ENCODE peak calls at places on chromosomes 1 and 21, in six cellular contexts. H, M, X, Y, O and F are unnamed samples.

GRCh38 chr21:16709866-16710550 is 802.8 kb upstream of the CXADR start:
- DNase-seq in O (peak; percentile 76), M (no peak), X (no peak), Y (no peak), H (no peak), F (no peak)

GRCh38 chr1:177865807-177866206 is 104.1 kb downstream of the SEC16B start:
- DNase-seq in Y (no peak), H (no peak), M (no peak), O (no peak), X (no peak), F (no peak)

GRCh38 chr1:66300986-66301451 is 232.9 kb upstream of the SGIP1 start:
- DNase-seq in M (no peak), H (no peak), O (peak; percentile 69), X (no peak), Y (no peak), F (no peak)

GRCh38 chr1:116310172-116310571 is 62.9 kb upstream of the ATP1A1 start:
- DNase-seq in O (peak; percentile 66), Y (peak; percentile 62), X (no peak), M (no peak), H (no peak), F (no peak)

GRCh38 chr1:166947398-166948043 is 27.8 kb downstream of the ILDR2 start:
- DNase-seq in M (no peak), X (peak; percentile 41), O (peak; percentile 69), H (peak; percentile 7), Y (peak; percentile 94), F (peak; percentile 41)

GRCh38 chr1:228007054-228007800 is 429 bp downstream of the WNT3A start:
- DNase-seq in X (no peak), O (peak; percentile 12), H (no peak), M (no peak), Y (peak; percentile 61), F (peak; percentile 82)

GRCh38 chr21:37532868-37533780 is 166.6 kb downstream of the DYRK1A start:
- DNase-seq in X (no peak), M (no peak), Y (no peak), H (peak; percentile 41), O (no peak), F (no peak)

GRCh38 chr21:25983745-25984144 is 186.8 kb downstream of the APP start:
- DNase-seq in Y (no peak), O (peak; percentile 65), H (no peak), X (no peak), M (no peak), F (no peak)

GRCh38 chr1:180937624-180938225 is 25.0 kb downstream of the KIAA1614 start:
- DNase-seq in H (no peak), O (no peak), X (no peak), M (no peak), Y (no peak), F (no peak)

GRCh38 chr1:160084771-160085321 is 3.5 kb downstream of the KCNJ9 start:
- DNase-seq in O (no peak), Y (no peak), X (no peak), H (no peak), M (no peak), F (no peak)

GRCh38 chr1:44628962-44629756 is 45.1 kb downstream of the TMEM53 start:
- DNase-seq in M (no peak), X (no peak), Y (no peak), O (peak; percentile 76), H (no peak), F (no peak)

GRCh38 chr1:64996541-64997257 is 30.4 kb upstream of the JAK1 start:
- DNase-seq in M (no peak), Y (no peak), O (no peak), X (no peak), H (no peak), F (no peak)

GRCh38 chr1:85182700-85183099 is 18.1 kb downstream of the SYDE2 start:
- DNase-seq in H (no peak), Y (no peak), X (no peak), O (no peak), M (no peak), F (no peak)

GRCh38 chr1:164363980-164364379 is 195.0 kb upstream of the PBX1 start:
- DNase-seq in Y (no peak), M (no peak), H (no peak), X (no peak), O (no peak), F (no peak)

GRCh38 chr1:216111842-216112241 is 311.4 kb downstream of the USH2A start:
- DNase-seq in O (peak; percentile 2), X (no peak), H (no peak), Y (no peak), M (no peak), F (no peak)

GRCh38 chr1:63928197-63929105 is 154.6 kb downstream of the ROR1 start:
- DNase-seq in O (no peak), M (no peak), Y (no peak), X (no peak), H (no peak), F (no peak)

GRCh38 chr1:245870698-245871097 is 636.4 kb downstream of the SMYD3 start:
- DNase-seq in O (no peak), M (no peak), X (no peak), Y (no peak), H (no peak), F (no peak)

GRCh38 chr1:113286156-113286555 is 104.2 kb upstream of the MAGI3 start:
- DNase-seq in Y (no peak), H (no peak), X (no peak), M (no peak), O (no peak), F (no peak)

GRCh38 chr1:7609311-7609994 is 161.6 kb upstream of the VAMP3 start:
- DNase-seq in Y (no peak), M (no peak), H (no peak), O (no peak), X (no peak), F (no peak)

GRCh38 chr1:82152356-82153281 is 351.9 kb downstream of the ADGRL2 start:
- DNase-seq in Y (no peak), O (no peak), X (no peak), M (peak; percentile 42), H (no peak), F (no peak)

GRCh38 chr21:32248616-32249550 is 30.0 kb downstream of the MIS18A start:
- DNase-seq in X (no peak), Y (peak; percentile 47), M (no peak), H (no peak), O (no peak), F (no peak)

GRCh38 chr1:86701731-86702130 is 2.6 kb upstream of the SH3GLB1 start:
- DNase-seq in X (no peak), H (no peak), O (no peak), M (no peak), Y (no peak), F (no peak)

GRCh38 chr1:7378346-7379130 is 392.6 kb upstream of the VAMP3 start:
- DNase-seq in X (no peak), M (no peak), Y (no peak), H (no peak), O (no peak), F (peak; percentile 9)

GRCh38 chr1:21340230-21340564 is 49.9 kb upstream of the ECE1 start:
- DNase-seq in X (no peak), Y (no peak), H (no peak), M (no peak), O (no peak), F (no peak)

GRCh38 chr1:31661856-31662255 is 17.2 kb upstream of the PEF1 start:
- DNase-seq in X (no peak), Y (no peak), M (no peak), O (no peak), H (no peak), F (no peak)

GRCh38 chr1:160307455-160307854 is 22.5 kb upstream of the PEX19 start:
- DNase-seq in O (no peak), H (no peak), Y (no peak), X (peak; percentile 46), M (peak; percentile 62), F (no peak)

GRCh38 chr1:176206006-176206960 is 803 bp downstream of the COP1 start:
- DNase-seq in M (peak; percentile 69), H (peak; percentile 18), X (peak; percentile 21), Y (no peak), O (peak; percentile 46), F (peak; percentile 76)